ENCODE peak calls at places on chromosomes 16 and 17, in nine cellular contexts. U, W, F, N, A, X, M, Q and G are unnamed samples.
A peak's percentile ranks its signal among the peaks of the same experiment; 100 is the strongest.

GRCh38 chr17:40178021-40178601 is 841 bp downstream of the RAPGEFL1 start:
- DNase-seq in U (peak; percentile 50), F (no peak), M (no peak), A (no peak), N (no peak), Q (no peak), X (no peak), W (no peak), G (no peak)

GRCh38 chr17:44760474-44761308 is 1.9 kb downstream of the ADAM11 start:
- DNase-seq in X (no peak), A (no peak), F (no peak), N (no peak), U (no peak), Q (no peak), M (no peak), W (no peak), G (no peak)

GRCh38 chr17:18960803-18961511 is 9.0 kb downstream of the SLC5A10 start:
- DNase-seq in F (peak; percentile 41), U (peak; percentile 94), M (peak; percentile 68), X (peak; percentile 83), W (peak; percentile 44), Q (peak; percentile 56), N (peak; percentile 74), A (no peak), G (peak; percentile 81)

GRCh38 chr17:77592503-77592902 is 366.0 kb upstream of the TNRC6C start:
- DNase-seq in A (no peak), F (no peak), M (no peak), W (no peak), Q (no peak), U (no peak), X (no peak), N (no peak), G (no peak)

GRCh38 chr16:27378871-27379580 is 22.9 kb upstream of the IL21R start:
- DNase-seq in A (no peak), M (no peak), F (no peak), N (no peak), X (no peak), U (no peak), Q (no peak), W (no peak), G (no peak)

GRCh38 chr17:76886395-76886794 is 18.2 kb downstream of the MGAT5B start:
- DNase-seq in U (no peak), X (no peak), Q (no peak), W (no peak), A (no peak), M (no peak), N (no peak), F (no peak), G (no peak)

GRCh38 chr17:6027342-6028024 is 42.7 kb upstream of the WSCD1 start:
- DNase-seq in W (no peak), Q (no peak), F (no peak), X (no peak), A (no peak), M (no peak), U (no peak), N (no peak), G (no peak)

GRCh38 chr16:59148312-59148711 is 414.2 kb upstream of the GOT2 start:
- DNase-seq in Q (no peak), W (no peak), N (no peak), M (no peak), F (no peak), X (no peak), A (no peak), U (no peak), G (no peak)

GRCh38 chr17:15171433-15172047 is 93.6 kb downstream of the PMP22 start:
- DNase-seq in X (peak; percentile 64), A (no peak), Q (peak; percentile 1), N (peak; percentile 66), F (peak; percentile 57), U (peak; percentile 80), W (no peak), M (no peak), G (peak; percentile 50)

GRCh38 chr17:82114447-82114846 is 16.4 kb upstream of the FASN start:
- DNase-seq in W (no peak), A (no peak), U (no peak), Q (no peak), X (no peak), M (no peak), F (no peak), N (no peak), G (no peak)

GRCh38 chr17:43467981-43468541 is 15.7 kb upstream of the DHX8 start:
- DNase-seq in A (no peak), U (peak; percentile 24), W (no peak), Q (no peak), X (no peak), F (peak; percentile 57), M (no peak), N (peak; percentile 28), G (no peak)

GRCh38 chr17:74558882-74559519 is 8.3 kb downstream of the CD300H start:
- DNase-seq in U (no peak), F (no peak), Q (no peak), W (no peak), A (no peak), M (no peak), N (no peak), X (no peak), G (no peak)

GRCh38 chr17:68456529-68457167 is 648 bp downstream of the WIPI1 start:
- DNase-seq in Q (peak; percentile 74), A (peak; percentile 52), F (peak; percentile 59), W (no peak), X (peak; percentile 69), N (peak; percentile 94), U (peak; percentile 64), M (no peak), G (peak; percentile 82)

GRCh38 chr16:10572611-10573010 is 7.8 kb downstream of the EMP2 start:
- DNase-seq in N (no peak), M (no peak), U (no peak), X (no peak), W (no peak), A (no peak), F (no peak), Q (no peak), G (no peak)

GRCh38 chr17:77501101-77501566 is 360.4 kb downstream of the SEC14L1 start:
- DNase-seq in M (no peak), W (no peak), A (no peak), F (no peak), N (peak; percentile 35), U (peak; percentile 35), Q (peak; percentile 4), X (no peak), G (no peak)

GRCh38 chr17:74431568-74432483 is at the start of gene GPRC5C:
- DNase-seq in A (peak; percentile 86), M (peak; percentile 54), W (no peak), U (peak; percentile 77), Q (peak; percentile 53), F (peak; percentile 83), N (peak; percentile 70), X (peak; percentile 83), G (peak; percentile 79)

GRCh38 chr17:39705786-39706348 is 6.0 kb downstream of the ERBB2 start:
- DNase-seq in N (no peak), M (no peak), F (peak; percentile 86), A (peak; percentile 86), Q (no peak), W (no peak), X (peak; percentile 85), U (no peak), G (peak; percentile 53)

GRCh38 chr17:66925811-66926500 is 38.6 kb upstream of the CACNG4 start:
- DNase-seq in M (no peak), Q (peak; percentile 96), F (no peak), A (no peak), U (no peak), X (no peak), W (no peak), N (no peak), G (no peak)

GRCh38 chr16:56477096-56477878 is 25.9 kb downstream of the OGFOD1 start:
- DNase-seq in A (no peak), Q (no peak), F (peak; percentile 83), N (peak; percentile 81), W (no peak), X (no peak), U (no peak), M (no peak), G (no peak)

GRCh38 chr17:69430488-69430887 is 16.0 kb downstream of the MAP2K6 start:
- DNase-seq in U (no peak), M (no peak), Q (no peak), F (peak; percentile 98), A (peak; percentile 58), W (no peak), X (no peak), N (no peak), G (no peak)